ENCODE peak calls at places on chromosome 7, in nine cellular contexts. One of them, this sample, is unnamed.

GRCh38 chr7:100694196-100694745 is at the start of gene GIGYF1:
- DNase-seq in brain microvascular endothelial cell: no peak
- DNase-seq in RWPE1: peak; percentile 84
- DNase-seq in choroid plexus epithelial cell: peak; percentile 54
- DNase-seq in Caco-2: peak; percentile 83
- DNase-seq in progenitor cell of endocrine pancreas: no peak
- DNase-seq in uterus: peak; percentile 75
- DNase-seq in endothelial cell: peak; percentile 72
- DNase-seq in psoas muscle: peak; percentile 87
- DNase-seq in this sample: peak; percentile 93

GRCh38 chr7:106858618-106859532 is 6.2 kb upstream of the PIK3CG start:
- DNase-seq in progenitor cell of endocrine pancreas: no peak
- DNase-seq in RWPE1: peak; percentile 6
- DNase-seq in endothelial cell: no peak
- DNase-seq in uterus: no peak
- DNase-seq in choroid plexus epithelial cell: no peak
- DNase-seq in psoas muscle: peak; percentile 61
- DNase-seq in Caco-2: no peak
- DNase-seq in brain microvascular endothelial cell: no peak
- DNase-seq in this sample: no peak

GRCh38 chr7:31933481-31933880 is 136.7 kb downstream of the PDE1C start:
- DNase-seq in progenitor cell of endocrine pancreas: no peak
- DNase-seq in endothelial cell: no peak
- DNase-seq in uterus: no peak
- DNase-seq in psoas muscle: no peak
- DNase-seq in RWPE1: no peak
- DNase-seq in Caco-2: no peak
- DNase-seq in brain microvascular endothelial cell: no peak
- DNase-seq in choroid plexus epithelial cell: no peak
- DNase-seq in this sample: no peak

GRCh38 chr7:76074972-76075370 is 27.1 kb downstream of the MDH2 start:
- DNase-seq in psoas muscle: no peak
- DNase-seq in uterus: no peak
- DNase-seq in RWPE1: no peak
- DNase-seq in progenitor cell of endocrine pancreas: no peak
- DNase-seq in brain microvascular endothelial cell: no peak
- DNase-seq in endothelial cell: no peak
- DNase-seq in Caco-2: no peak
- DNase-seq in choroid plexus epithelial cell: no peak
- DNase-seq in this sample: no peak

GRCh38 chr7:106792233-106792926 is 72.7 kb upstream of the PIK3CG start:
- DNase-seq in choroid plexus epithelial cell: no peak
- DNase-seq in endothelial cell: no peak
- DNase-seq in RWPE1: no peak
- DNase-seq in brain microvascular endothelial cell: no peak
- DNase-seq in Caco-2: no peak
- DNase-seq in psoas muscle: no peak
- DNase-seq in progenitor cell of endocrine pancreas: no peak
- DNase-seq in uterus: no peak
- DNase-seq in this sample: no peak

GRCh38 chr7:85172530-85172941 is 14.3 kb downstream of the SEMA3D start:
- DNase-seq in RWPE1: no peak
- DNase-seq in choroid plexus epithelial cell: peak; percentile 85
- DNase-seq in brain microvascular endothelial cell: peak; percentile 88
- DNase-seq in uterus: no peak
- DNase-seq in psoas muscle: no peak
- DNase-seq in progenitor cell of endocrine pancreas: no peak
- DNase-seq in Caco-2: no peak
- DNase-seq in endothelial cell: no peak
- DNase-seq in this sample: no peak

GRCh38 chr7:146478975-146479492 is 362.4 kb downstream of the CNTNAP2 start:
- DNase-seq in endothelial cell: no peak
- DNase-seq in uterus: no peak
- DNase-seq in psoas muscle: no peak
- DNase-seq in choroid plexus epithelial cell: no peak
- DNase-seq in RWPE1: no peak
- DNase-seq in progenitor cell of endocrine pancreas: no peak
- DNase-seq in Caco-2: no peak
- DNase-seq in brain microvascular endothelial cell: no peak
- DNase-seq in this sample: no peak

GRCh38 chr7:158814637-158815036 is 14.7 kb downstream of the ESYT2 start:
- DNase-seq in psoas muscle: no peak
- DNase-seq in choroid plexus epithelial cell: peak; percentile 25
- DNase-seq in endothelial cell: no peak
- DNase-seq in brain microvascular endothelial cell: no peak
- DNase-seq in uterus: no peak
- DNase-seq in progenitor cell of endocrine pancreas: no peak
- DNase-seq in RWPE1: no peak
- DNase-seq in Caco-2: no peak
- DNase-seq in this sample: no peak

DNA sequence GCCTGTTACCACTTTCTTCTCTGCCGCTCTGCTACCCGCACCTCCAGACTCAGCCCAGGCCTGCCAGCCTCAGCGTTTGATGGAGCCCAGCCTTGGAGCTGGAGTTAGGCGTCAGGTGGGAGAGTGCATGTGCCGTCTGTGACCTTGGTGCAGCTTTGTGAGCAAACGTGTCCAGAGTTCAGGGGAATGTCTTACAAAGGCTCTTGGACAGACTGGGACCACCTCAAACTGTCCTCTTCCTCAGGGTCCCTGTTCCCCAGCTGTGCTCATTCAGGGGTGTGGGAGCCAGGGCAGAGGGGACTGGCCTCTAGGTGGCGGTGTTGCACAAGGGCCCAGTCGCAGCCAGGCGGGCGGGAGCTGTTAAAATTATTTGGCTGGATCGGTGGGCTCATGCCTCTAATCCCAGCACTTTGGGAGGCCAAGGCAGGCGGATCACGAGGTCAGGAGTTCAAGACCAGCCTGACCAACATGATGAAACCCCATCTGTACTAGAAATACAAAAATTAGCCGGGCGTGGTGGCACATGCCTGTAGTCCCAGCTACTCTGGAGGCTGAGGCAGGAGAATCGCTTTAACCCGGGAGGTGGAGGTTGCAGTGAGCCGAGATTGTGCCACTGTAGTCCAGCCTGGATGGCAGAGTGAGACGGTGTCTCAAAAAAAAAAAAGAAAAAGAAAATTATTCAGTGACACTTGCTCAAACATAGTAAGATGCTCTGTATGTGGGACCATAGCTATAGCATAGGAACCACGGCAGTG is 89.2 kb downstream of the ADCY1 start:
- DNase-seq in uterus: no peak
- DNase-seq in endothelial cell: peak; percentile 58
- DNase-seq in progenitor cell of endocrine pancreas: no peak
- DNase-seq in choroid plexus epithelial cell: peak; percentile 24
- DNase-seq in psoas muscle: peak; percentile 58
- DNase-seq in RWPE1: peak; percentile 30
- DNase-seq in brain microvascular endothelial cell: peak; percentile 7
- DNase-seq in Caco-2: peak; percentile 74
- DNase-seq in this sample: peak; percentile 24
- TF ChIP-seq CTCF in uterus: no peak
- TF ChIP-seq CTCF in endothelial cell: peak; percentile 72
- TF ChIP-seq CTCF in progenitor cell of endocrine pancreas: peak; percentile 60
- TF ChIP-seq CTCF in choroid plexus epithelial cell: peak; percentile 78
- TF ChIP-seq CTCF in psoas muscle: peak; percentile 25
- TF ChIP-seq CTCF in RWPE1: peak; percentile 64
- TF ChIP-seq CTCF in brain microvascular endothelial cell: peak; percentile 87
- TF ChIP-seq CTCF in Caco-2: peak; percentile 85
- TF ChIP-seq CTCF in this sample: no peak

GRCh38 chr7:51430480-51431086 is 114.0 kb upstream of the COBL start:
- DNase-seq in psoas muscle: no peak
- DNase-seq in Caco-2: peak; percentile 79
- DNase-seq in endothelial cell: peak; percentile 71
- DNase-seq in RWPE1: peak; percentile 89
- DNase-seq in progenitor cell of endocrine pancreas: peak; percentile 59
- DNase-seq in uterus: no peak
- DNase-seq in choroid plexus epithelial cell: peak; percentile 46
- DNase-seq in brain microvascular endothelial cell: peak; percentile 25
- DNase-seq in this sample: peak; percentile 56

GRCh38 chr7:51426163-51426562 is 109.6 kb upstream of the COBL start:
- DNase-seq in choroid plexus epithelial cell: no peak
- DNase-seq in uterus: no peak
- DNase-seq in psoas muscle: no peak
- DNase-seq in RWPE1: no peak
- DNase-seq in Caco-2: no peak
- DNase-seq in brain microvascular endothelial cell: no peak
- DNase-seq in endothelial cell: no peak
- DNase-seq in progenitor cell of endocrine pancreas: no peak
- DNase-seq in this sample: no peak

GRCh38 chr7:51428226-51428887 is 111.7 kb upstream of the COBL start:
- DNase-seq in brain microvascular endothelial cell: peak; percentile 11
- DNase-seq in uterus: no peak
- DNase-seq in psoas muscle: no peak
- DNase-seq in choroid plexus epithelial cell: peak; percentile 3
- DNase-seq in RWPE1: peak; percentile 33
- DNase-seq in progenitor cell of endocrine pancreas: no peak
- DNase-seq in endothelial cell: peak; percentile 29
- DNase-seq in Caco-2: peak; percentile 67
- DNase-seq in this sample: no peak
- TF ChIP-seq CTCF in brain microvascular endothelial cell: peak; percentile 47
- TF ChIP-seq CTCF in uterus: no peak
- TF ChIP-seq CTCF in psoas muscle: no peak
- TF ChIP-seq CTCF in choroid plexus epithelial cell: no peak
- TF ChIP-seq CTCF in RWPE1: peak; percentile 19
- TF ChIP-seq CTCF in progenitor cell of endocrine pancreas: peak; percentile 62
- TF ChIP-seq CTCF in endothelial cell: no peak
- TF ChIP-seq CTCF in Caco-2: peak; percentile 56
- TF ChIP-seq CTCF in this sample: no peak

GRCh38 chr7:49775065-49775948 is 1.9 kb downstream of the VWC2 start:
- DNase-seq in choroid plexus epithelial cell: no peak
- DNase-seq in brain microvascular endothelial cell: no peak
- DNase-seq in psoas muscle: no peak
- DNase-seq in RWPE1: no peak
- DNase-seq in progenitor cell of endocrine pancreas: peak; percentile 27
- DNase-seq in uterus: no peak
- DNase-seq in Caco-2: no peak
- DNase-seq in endothelial cell: peak; percentile 48
- DNase-seq in this sample: peak; percentile 42

GRCh38 chr7:49775949-49776443 is 2.6 kb downstream of the VWC2 start:
- DNase-seq in brain microvascular endothelial cell: no peak
- DNase-seq in RWPE1: no peak
- DNase-seq in endothelial cell: peak; percentile 22
- DNase-seq in uterus: no peak
- DNase-seq in psoas muscle: no peak
- DNase-seq in progenitor cell of endocrine pancreas: no peak
- DNase-seq in Caco-2: no peak
- DNase-seq in choroid plexus epithelial cell: no peak
- DNase-seq in this sample: no peak

GRCh38 chr7:49778731-49779270 is 5.4 kb downstream of the VWC2 start:
- DNase-seq in brain microvascular endothelial cell: no peak
- DNase-seq in choroid plexus epithelial cell: no peak
- DNase-seq in Caco-2: no peak
- DNase-seq in uterus: no peak
- DNase-seq in endothelial cell: no peak
- DNase-seq in RWPE1: no peak
- DNase-seq in progenitor cell of endocrine pancreas: no peak
- DNase-seq in psoas muscle: no peak
- DNase-seq in this sample: no peak

GRCh38 chr7:49774459-49775064 is 1.1 kb downstream of the VWC2 start:
- DNase-seq in endothelial cell: peak; percentile 42
- DNase-seq in choroid plexus epithelial cell: no peak
- DNase-seq in brain microvascular endothelial cell: no peak
- DNase-seq in progenitor cell of endocrine pancreas: no peak
- DNase-seq in Caco-2: no peak
- DNase-seq in RWPE1: no peak
- DNase-seq in uterus: no peak
- DNase-seq in psoas muscle: no peak
- DNase-seq in this sample: peak; percentile 54

DNA sequence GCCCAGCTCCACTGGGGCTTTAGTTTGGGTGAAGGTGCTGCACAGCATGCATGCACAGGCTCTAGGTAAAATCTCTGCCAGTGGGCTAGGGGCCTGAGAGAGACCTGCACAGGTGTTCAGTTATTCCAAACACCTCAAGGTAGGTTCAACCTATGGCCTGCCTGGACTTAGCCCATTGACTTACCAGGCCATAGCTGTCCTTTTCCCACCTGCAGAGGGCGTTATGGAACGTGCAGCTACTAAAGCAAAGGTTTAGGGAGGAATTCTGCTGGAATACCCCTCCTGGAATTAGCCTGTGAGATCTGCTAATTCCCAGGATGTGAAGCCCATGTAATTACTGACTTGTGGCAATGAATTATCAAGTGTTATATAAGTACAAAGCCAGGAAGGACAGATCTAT is 3.6 kb downstream of the VWC2 start:
- DNase-seq in uterus: no peak
- DNase-seq in brain microvascular endothelial cell: no peak
- DNase-seq in RWPE1: no peak
- DNase-seq in choroid plexus epithelial cell: no peak
- DNase-seq in progenitor cell of endocrine pancreas: no peak
- DNase-seq in psoas muscle: no peak
- DNase-seq in Caco-2: peak; percentile 11
- DNase-seq in endothelial cell: peak; percentile 63
- DNase-seq in this sample: no peak
- TF ChIP-seq CTCF in uterus: no peak
- TF ChIP-seq CTCF in brain microvascular endothelial cell: peak; percentile 14
- TF ChIP-seq CTCF in RWPE1: no peak
- TF ChIP-seq CTCF in choroid plexus epithelial cell: no peak
- TF ChIP-seq CTCF in progenitor cell of endocrine pancreas: peak; percentile 63
- TF ChIP-seq CTCF in psoas muscle: no peak
- TF ChIP-seq CTCF in Caco-2: peak; percentile 20
- TF ChIP-seq CTCF in endothelial cell: peak; percentile 8
- TF ChIP-seq CTCF in this sample: no peak

GRCh38 chr7:86645174-86645566 is 1.5 kb downstream of the GRM3 start:
- DNase-seq in progenitor cell of endocrine pancreas: no peak
- DNase-seq in RWPE1: no peak
- DNase-seq in Caco-2: no peak
- DNase-seq in uterus: no peak
- DNase-seq in psoas muscle: no peak
- DNase-seq in brain microvascular endothelial cell: no peak
- DNase-seq in endothelial cell: peak; percentile 7
- DNase-seq in choroid plexus epithelial cell: no peak
- DNase-seq in this sample: no peak

GRCh38 chr7:86645676-86646276 is 2.1 kb downstream of the GRM3 start:
- DNase-seq in Caco-2: no peak
- DNase-seq in brain microvascular endothelial cell: no peak
- DNase-seq in RWPE1: no peak
- DNase-seq in endothelial cell: no peak
- DNase-seq in uterus: no peak
- DNase-seq in choroid plexus epithelial cell: no peak
- DNase-seq in psoas muscle: no peak
- DNase-seq in progenitor cell of endocrine pancreas: no peak
- DNase-seq in this sample: no peak

GRCh38 chr7:86647340-86648094 is 3.8 kb downstream of the GRM3 start:
- DNase-seq in brain microvascular endothelial cell: no peak
- DNase-seq in progenitor cell of endocrine pancreas: no peak
- DNase-seq in uterus: no peak
- DNase-seq in choroid plexus epithelial cell: no peak
- DNase-seq in endothelial cell: no peak
- DNase-seq in Caco-2: no peak
- DNase-seq in RWPE1: no peak
- DNase-seq in psoas muscle: no peak
- DNase-seq in this sample: no peak

GRCh38 chr7:86644282-86645173 is 819 bp downstream of the GRM3 start:
- DNase-seq in RWPE1: no peak
- DNase-seq in uterus: no peak
- DNase-seq in endothelial cell: peak; percentile 38
- DNase-seq in progenitor cell of endocrine pancreas: peak; percentile 15
- DNase-seq in brain microvascular endothelial cell: no peak
- DNase-seq in psoas muscle: no peak
- DNase-seq in Caco-2: no peak
- DNase-seq in choroid plexus epithelial cell: no peak
- DNase-seq in this sample: no peak

DNA sequence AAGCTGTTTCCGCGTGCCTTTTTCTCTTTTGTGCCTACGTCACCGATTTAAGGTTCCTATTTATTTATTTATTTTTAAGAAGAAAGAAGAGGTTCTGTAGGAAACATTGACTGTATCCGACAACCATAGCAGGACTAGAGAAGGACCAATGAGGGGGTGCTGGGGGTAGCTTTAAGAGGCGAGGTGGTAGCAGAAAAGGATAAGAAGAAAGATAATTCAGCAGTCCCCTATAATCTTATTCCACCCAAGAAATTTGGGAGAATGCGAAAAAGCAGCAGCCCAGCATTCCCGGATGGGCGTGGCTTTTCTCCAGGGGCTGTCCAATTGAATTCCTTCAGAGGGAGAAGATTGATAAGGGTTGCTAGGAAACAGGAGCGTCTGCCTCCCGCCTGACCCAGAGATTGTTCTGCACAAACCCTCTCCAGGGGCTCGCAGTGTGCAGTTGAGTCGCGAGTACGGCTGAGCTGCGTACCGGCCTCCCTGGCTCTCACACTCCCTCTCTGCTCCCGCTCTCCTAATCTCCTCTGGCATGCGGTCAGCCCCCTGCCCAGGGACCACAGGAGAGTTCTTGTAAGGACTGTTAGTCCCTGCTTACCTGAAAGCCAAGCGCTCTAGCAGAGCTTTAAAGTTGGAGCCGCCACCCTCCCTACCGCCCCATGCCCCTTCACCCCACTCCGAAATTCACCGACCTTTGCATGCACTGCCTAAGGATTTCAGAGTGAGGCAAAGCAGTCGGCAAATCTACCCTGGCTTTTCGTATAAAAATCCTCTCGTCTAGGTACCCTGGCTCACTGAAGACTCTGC is at the start of gene GRM3:
- DNase-seq in Caco-2: no peak
- DNase-seq in brain microvascular endothelial cell: peak; percentile 0
- DNase-seq in endothelial cell: peak; percentile 59
- DNase-seq in psoas muscle: no peak
- DNase-seq in progenitor cell of endocrine pancreas: peak; percentile 23
- DNase-seq in choroid plexus epithelial cell: no peak
- DNase-seq in uterus: no peak
- DNase-seq in RWPE1: peak; percentile 12
- DNase-seq in this sample: peak; percentile 20
- TF ChIP-seq CTCF in Caco-2: no peak
- TF ChIP-seq CTCF in brain microvascular endothelial cell: no peak
- TF ChIP-seq CTCF in endothelial cell: no peak
- TF ChIP-seq CTCF in psoas muscle: no peak
- TF ChIP-seq CTCF in progenitor cell of endocrine pancreas: no peak
- TF ChIP-seq CTCF in choroid plexus epithelial cell: no peak
- TF ChIP-seq CTCF in uterus: no peak
- TF ChIP-seq CTCF in RWPE1: no peak
- TF ChIP-seq CTCF in this sample: no peak